ENCODE peak calls at places on chromosome 14, in ten cellular contexts. I is heart right ventricle; G is tibial artery; T is mesendoderm; X is A549; O is CD8-positive, alpha-beta T cell; Z is fibroblast of lung; D is cardiac muscle cell; Y is upper lobe of right lung; N is CD4-positive, alpha-beta T cell. C is an unnamed sample.

GRCh38 chr14:55605793-55606192 is 25.8 kb downstream of the KTN1 start:
- DNase-seq in I (no peak), G (no peak), T (peak), X (no peak), O (no peak), Z (peak), D (no peak), Y (no peak), N (no peak), C (no peak)

GRCh38 chr14:81414123-81414522 is 14.0 kb upstream of the STON2 start:
- DNase-seq in I (no peak), G (no peak), T (no peak), X (no peak), O (no peak), Z (no peak), D (no peak), Y (no peak), N (no peak), C (no peak)

GRCh38 chr14:90398315-90398811 is 1.5 kb downstream of the CALM1 start:
- DNase-seq in I (peak), G (peak), T (peak), X (no peak), O (peak), Z (peak), D (peak), Y (peak), N (peak), C (no peak)

GRCh38 chr14:34262511-34262910 is 199.5 kb downstream of the SPTSSA start:
- DNase-seq in I (no peak), G (no peak), T (no peak), X (no peak), O (no peak), Z (no peak), D (no peak), Y (no peak), N (no peak), C (no peak)

GRCh38 chr14:86788229-86788628 is 1204.8 kb downstream of the GALC start:
- DNase-seq in I (no peak), G (no peak), T (no peak), X (no peak), O (no peak), Z (peak), D (no peak), Y (no peak), N (no peak), C (no peak)

GRCh38 chr14:93033983-93034670 is 81.6 kb downstream of the ITPK1 start:
- DNase-seq in I (no peak), G (no peak), T (peak), X (no peak), O (peak), Z (no peak), D (no peak), Y (no peak), N (no peak), C (no peak)

GRCh38 chr14:105917933-105918436 is 391.6 kb downstream of the TMEM121 start:
- DNase-seq in I (peak), G (no peak), T (no peak), X (no peak), O (no peak), Z (no peak), D (no peak), Y (peak), N (no peak), C (no peak)

GRCh38 chr14:88470542-88471440 is 84.0 kb downstream of the PTPN21 start:
- DNase-seq in I (no peak), G (no peak), T (no peak), X (no peak), O (no peak), Z (peak), D (peak), Y (no peak), N (no peak), C (no peak)

GRCh38 chr14:80554139-80554538 is 342.8 kb upstream of the DIO2 start:
- DNase-seq in I (no peak), G (no peak), T (no peak), X (no peak), O (no peak), Z (peak), D (no peak), Y (no peak), N (no peak), C (no peak)

GRCh38 chr14:24171422-24172260 is at the start of gene REC8:
- DNase-seq in I (peak), G (peak), T (peak), X (no peak), O (peak), Z (peak), D (peak), Y (peak), N (peak), C (peak)

GRCh38 chr14:31206536-31207286 is 882 bp downstream of the HECTD1 start:
- DNase-seq in I (peak), G (peak), T (peak), X (no peak), O (no peak), Z (peak), D (peak), Y (no peak), N (peak), C (no peak)

GRCh38 chr14:74964787-74965769 is 9.7 kb upstream of the PGF start:
- DNase-seq in I (no peak), G (no peak), T (no peak), X (no peak), O (no peak), Z (peak), D (peak), Y (no peak), N (no peak), C (no peak)

DNA sequence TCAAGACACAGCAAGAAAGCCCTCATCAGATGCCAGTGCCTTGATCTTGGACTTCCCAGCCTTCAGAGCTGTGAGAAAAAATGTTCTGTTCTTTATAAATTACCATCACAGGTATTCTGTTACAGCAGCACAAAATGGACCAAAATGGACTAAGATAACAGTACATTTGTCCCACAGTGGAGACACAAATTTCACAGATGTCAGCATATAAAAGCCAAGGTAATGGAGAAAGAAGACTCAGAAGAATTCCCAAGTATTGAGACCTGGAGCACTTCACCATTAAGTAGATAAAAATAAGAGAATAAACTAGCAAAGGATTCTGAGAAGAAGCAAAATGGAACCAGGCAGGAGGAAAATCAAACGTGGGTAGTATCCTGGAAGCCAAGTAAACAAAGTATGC is 131.0 kb downstream of the NOVA1 start:
- DNase-seq in I (no peak), G (no peak), T (no peak), X (no peak), O (no peak), Z (no peak), D (no peak), Y (no peak), N (no peak), C (no peak)
- H3K27ac ChIP-seq in I (no peak), G (no peak), T (no peak), X (no peak), O (no peak), Z (no peak), D (no peak), Y (no peak), N (no peak), C (no peak)

GRCh38 chr14:22179190-22179589 is 409.8 kb downstream of the DAD1 start:
- DNase-seq in I (no peak), G (no peak), T (no peak), X (no peak), O (no peak), Z (no peak), D (no peak), Y (no peak), N (no peak), C (no peak)
- H3K27ac ChIP-seq in I (no peak), G (peak), T (no peak), X (no peak), O (no peak), Z (no peak), D (no peak), Y (no peak), N (no peak), C (no peak)

DNA sequence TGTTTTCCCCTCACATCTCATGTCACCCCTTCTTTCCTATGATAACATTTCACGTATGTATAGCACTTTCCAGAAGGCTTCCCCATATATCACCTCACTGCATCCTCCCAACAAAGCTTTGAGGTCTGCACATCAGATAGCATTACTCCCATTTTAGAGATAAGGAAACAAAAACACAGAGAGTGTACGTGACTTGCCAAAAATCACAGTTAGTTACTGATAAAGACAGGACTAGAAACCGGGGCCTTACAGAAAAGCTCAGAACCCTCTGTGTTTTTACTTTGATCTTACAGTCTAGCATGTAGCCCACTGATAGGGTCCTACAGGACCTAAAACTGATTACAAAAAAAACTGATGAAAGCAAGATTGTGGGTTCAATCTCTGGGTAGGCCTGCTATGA is 202.9 kb upstream of the CDKN3 start:
- DNase-seq in I (no peak), G (no peak), T (peak), X (no peak), O (no peak), Z (peak), D (no peak), Y (no peak), N (no peak), C (no peak)
- H3K27ac ChIP-seq in I (no peak), G (no peak), T (no peak), X (no peak), O (no peak), Z (no peak), D (no peak), Y (no peak), N (no peak), C (no peak)

GRCh38 chr14:85686908-85687307 is 157.0 kb downstream of the FLRT2 start:
- DNase-seq in I (no peak), G (no peak), T (no peak), X (no peak), O (no peak), Z (no peak), D (no peak), Y (no peak), N (no peak), C (no peak)
- H3K27ac ChIP-seq in I (no peak), G (no peak), T (no peak), X (no peak), O (no peak), Z (no peak), D (no peak), Y (no peak), N (no peak), C (no peak)

GRCh38 chr14:21526672-21527319 is 650 bp upstream of the SALL2 start:
- DNase-seq in I (no peak), G (no peak), T (peak), X (no peak), O (no peak), Z (no peak), D (no peak), Y (no peak), N (no peak), C (no peak)

GRCh38 chr14:21527320-21527679 is 1.2 kb upstream of the SALL2 start:
- DNase-seq in I (no peak), G (no peak), T (no peak), X (no peak), O (no peak), Z (no peak), D (no peak), Y (no peak), N (no peak), C (no peak)

GRCh38 chr14:21524575-21525518 is 1.3 kb downstream of the SALL2 start:
- DNase-seq in I (no peak), G (no peak), T (no peak), X (no peak), O (no peak), Z (no peak), D (no peak), Y (no peak), N (no peak), C (no peak)

GRCh38 chr14:21525571-21525970 is 575 bp downstream of the SALL2 start:
- DNase-seq in I (no peak), G (no peak), T (peak), X (no peak), O (no peak), Z (peak), D (peak), Y (no peak), N (no peak), C (no peak)

DNA sequence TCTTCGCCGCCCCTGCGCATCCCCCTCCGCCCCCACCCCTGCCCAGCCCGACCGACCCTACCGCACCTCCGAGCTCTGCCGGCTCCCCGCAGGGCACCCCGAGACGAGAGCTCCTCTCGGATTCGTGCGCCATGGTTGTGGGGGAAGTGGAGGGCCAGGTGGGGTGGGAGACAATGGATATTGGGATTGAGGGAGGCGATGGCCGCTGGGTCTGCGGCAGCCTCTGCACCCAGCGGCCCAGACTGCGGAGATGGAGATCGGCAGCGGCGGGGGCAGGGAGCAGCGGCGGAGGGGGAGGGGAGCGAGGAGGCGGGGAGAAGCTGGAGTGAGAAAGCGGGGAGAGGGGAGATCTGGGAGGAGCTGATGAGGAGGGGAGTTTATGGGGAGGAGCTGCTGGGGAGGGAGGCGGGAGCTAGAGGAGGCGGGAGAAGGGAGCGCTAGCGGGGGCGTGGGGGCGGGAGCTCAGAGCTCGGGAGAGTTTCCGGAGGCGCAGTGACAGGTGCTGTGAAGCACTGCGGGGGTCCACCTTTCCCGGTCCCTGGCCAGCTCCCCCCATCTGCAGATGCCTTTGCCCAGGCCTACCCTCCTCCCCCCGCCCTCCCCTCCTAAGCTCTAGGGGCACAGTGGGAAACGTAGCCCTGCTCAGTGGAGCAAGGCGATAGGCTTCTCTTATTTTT is at the start of gene SALL2:
- DNase-seq in I (peak), G (peak), T (peak), X (peak), O (peak), Z (peak), D (peak), Y (peak), N (peak), C (peak)
- H3K27ac ChIP-seq in I (no peak), G (peak), T (peak), X (peak), O (peak), Z (no peak), D (peak), Y (no peak), N (peak), C (peak)

C was measured in ascending aorta.